ENCODE peak calls at places on chromosomes 2 and 18, in eight cellular contexts. D, C, O, X, K, G, S and T are unnamed samples.

GRCh38 chr18:68024716-68025115 is 508.2 kb upstream of the DSEL start:
- DNase-seq in X (no peak), K (no peak), D (no peak), C (no peak), O (no peak), S (no peak), G (no peak), T (no peak)

GRCh38 chr2:69969126-69969983 is 7.9 kb upstream of the ASPRV1 start:
- DNase-seq in C (peak), G (no peak), O (no peak), D (no peak), K (no peak), S (no peak), X (no peak), T (no peak)

GRCh38 chr18:43932140-43932539 is 654.9 kb upstream of the SYT4 start:
- DNase-seq in X (no peak), O (no peak), K (no peak), G (no peak), C (no peak), D (no peak), S (no peak), T (no peak)

GRCh38 chr2:75342504-75343175 is 143.3 kb upstream of the TACR1 start:
- DNase-seq in G (no peak), K (no peak), O (no peak), X (no peak), S (no peak), D (no peak), C (no peak), T (no peak)

GRCh38 chr2:171522057-171522803 is at the start of gene CYBRD1:
- DNase-seq in X (peak), O (peak), G (peak), S (peak), C (peak), D (peak), K (no peak), T (peak)

GRCh38 chr2:12931211-12931844 is 214.6 kb downstream of the TRIB2 start:
- DNase-seq in D (peak), G (peak), O (peak), K (no peak), S (no peak), X (no peak), C (no peak), T (no peak)

GRCh38 chr18:69953191-69953590 is 5.5 kb upstream of the CD226 start:
- DNase-seq in G (no peak), X (no peak), K (no peak), C (no peak), D (no peak), O (no peak), S (no peak), T (no peak)

GRCh38 chr2:162126145-162126926 is 25.7 kb downstream of the GCG start:
- DNase-seq in X (no peak), O (no peak), G (no peak), D (no peak), K (no peak), C (no peak), S (no peak), T (no peak)

GRCh38 chr2:131039101-131039440 is 54.2 kb downstream of the FAM168B start:
- DNase-seq in X (no peak), D (no peak), C (no peak), K (no peak), S (no peak), O (no peak), G (no peak), T (no peak)

GRCh38 chr18:54787616-54788015 is 40.7 kb upstream of the RAB27B start:
- DNase-seq in S (no peak), O (no peak), C (no peak), K (no peak), D (no peak), G (no peak), X (no peak), T (no peak)

GRCh38 chr2:220437938-220438337 is 810.5 kb downstream of the SLC4A3 start:
- DNase-seq in X (no peak), K (no peak), G (no peak), S (no peak), C (no peak), D (no peak), O (peak), T (no peak)

GRCh38 chr2:229160180-229160579 is 110.9 kb downstream of the PID1 start:
- DNase-seq in D (no peak), S (no peak), G (no peak), C (no peak), X (no peak), O (peak), K (no peak), T (no peak)

GRCh38 chr2:151657667-151658076 is 76.6 kb downstream of the NEB start:
- DNase-seq in D (no peak), G (no peak), C (no peak), K (no peak), X (no peak), O (no peak), S (no peak), T (no peak)

GRCh38 chr2:127143851-127144782 is 37.2 kb upstream of the BIN1 start:
- DNase-seq in S (peak), G (no peak), C (peak), D (peak), X (no peak), K (no peak), O (peak), T (no peak)

GRCh38 chr2:191863988-191864387 is 17.1 kb upstream of the CAVIN2 start:
- DNase-seq in K (no peak), S (no peak), D (no peak), O (no peak), C (no peak), X (no peak), G (no peak), T (no peak)

GRCh38 chr2:239903803-239904202 is 121.3 kb downstream of the NDUFA10 start:
- DNase-seq in G (no peak), S (no peak), C (no peak), X (peak), D (no peak), O (no peak), K (no peak), T (no peak)

GRCh38 chr2:69253033-69253535 is 133.9 kb downstream of the GFPT1 start:
- DNase-seq in G (no peak), D (no peak), C (no peak), O (no peak), S (no peak), K (no peak), X (no peak), T (no peak)

GRCh38 chr2:172380436-172381274 is 46.7 kb upstream of the ITGA6 start:
- DNase-seq in C (no peak), D (no peak), G (no peak), X (no peak), K (no peak), S (no peak), O (no peak), T (no peak)

GRCh38 chr2:41830600-41830999 is 217.2 kb upstream of the PKDCC start:
- DNase-seq in S (no peak), G (peak), K (no peak), D (no peak), O (no peak), C (no peak), X (no peak), T (no peak)

GRCh38 chr2:168244318-168244717 is 3.1 kb downstream of the STK39 start:
- DNase-seq in C (no peak), O (peak), X (no peak), G (no peak), S (no peak), D (peak), K (peak), T (no peak)

GRCh38 chr2:178066890-178067669 is 5.5 kb downstream of the PDE11A start:
- DNase-seq in G (no peak), X (no peak), O (no peak), K (no peak), S (no peak), C (no peak), D (no peak), T (no peak)

GRCh38 chr2:152950125-152950524 is 231.7 kb downstream of the ARL6IP6 start:
- DNase-seq in X (no peak), C (no peak), D (peak), G (no peak), K (no peak), S (no peak), O (peak), T (peak)

GRCh38 chr2:96811916-96812315 is 4.2 kb upstream of the CNNM3 start:
- DNase-seq in S (no peak), C (no peak), X (no peak), K (no peak), G (no peak), D (no peak), O (no peak), T (no peak)

GRCh38 chr2:190272457-190272842 is 47.2 kb downstream of the HIBCH start:
- DNase-seq in X (no peak), K (no peak), O (no peak), D (no peak), G (no peak), S (no peak), C (no peak), T (no peak)

GRCh38 chr2:100406120-100406508 is 11.4 kb downstream of the CHST10 start:
- DNase-seq in K (no peak), G (no peak), S (no peak), D (no peak), X (no peak), O (no peak), C (no peak), T (no peak)

GRCh38 chr18:56869189-56869777 is 218.1 kb downstream of the WDR7 start:
- DNase-seq in X (no peak), G (no peak), S (no peak), O (peak), K (no peak), D (peak), C (no peak), T (no peak)

GRCh38 chr2:3656762-3657691 is 973 bp upstream of the ALLC start:
- DNase-seq in D (no peak), G (no peak), C (no peak), K (no peak), O (no peak), S (no peak), X (no peak), T (no peak)